ENCODE peak calls at places on chromosomes 1 and 21, in seven cellular contexts. One of them, this sample, is unnamed.
A peak's percentile ranks its signal among the peaks of the same experiment; 100 is the strongest.

GRCh38 chr1:103250441-103250861 is 142.1 kb upstream of the COL11A1 start:
- DNase-seq in posterior vena cava: no peak
- DNase-seq in EL: peak; percentile 89
- DNase-seq in fibroblast of the aortic adventitia: no peak
- DNase-seq in CD8-positive, alpha-beta T cell: no peak
- DNase-seq in AG04450: no peak
- DNase-seq in MCF 10A: no peak
- DNase-seq in this sample: no peak

GRCh38 chr1:81157686-81158085 is 643.0 kb upstream of the ADGRL2 start:
- DNase-seq in EL: no peak
- DNase-seq in CD8-positive, alpha-beta T cell: no peak
- DNase-seq in MCF 10A: peak; percentile 44
- DNase-seq in fibroblast of the aortic adventitia: peak; percentile 56
- DNase-seq in posterior vena cava: no peak
- DNase-seq in AG04450: no peak
- DNase-seq in this sample: no peak

GRCh38 chr1:66532798-66533783 is 862 bp upstream of the SGIP1 start:
- DNase-seq in EL: peak; percentile 90
- DNase-seq in AG04450: peak; percentile 91
- DNase-seq in posterior vena cava: no peak
- DNase-seq in MCF 10A: no peak
- DNase-seq in CD8-positive, alpha-beta T cell: no peak
- DNase-seq in fibroblast of the aortic adventitia: peak; percentile 77
- DNase-seq in this sample: peak; percentile 16

GRCh38 chr1:228405979-228406265 is 713 bp downstream of the TRIM11 start:
- DNase-seq in EL: no peak
- DNase-seq in fibroblast of the aortic adventitia: no peak
- DNase-seq in posterior vena cava: no peak
- DNase-seq in CD8-positive, alpha-beta T cell: no peak
- DNase-seq in AG04450: no peak
- DNase-seq in MCF 10A: peak; percentile 40
- DNase-seq in this sample: no peak

GRCh38 chr1:229874150-229874549 is 192.9 kb upstream of the GALNT2 start:
- DNase-seq in posterior vena cava: no peak
- DNase-seq in fibroblast of the aortic adventitia: no peak
- DNase-seq in CD8-positive, alpha-beta T cell: no peak
- DNase-seq in AG04450: no peak
- DNase-seq in MCF 10A: peak; percentile 22
- DNase-seq in EL: no peak
- DNase-seq in this sample: no peak

GRCh38 chr1:26350701-26351590 is 3.0 kb downstream of the CRYBG2 start:
- DNase-seq in CD8-positive, alpha-beta T cell: no peak
- DNase-seq in fibroblast of the aortic adventitia: no peak
- DNase-seq in AG04450: no peak
- DNase-seq in EL: peak; percentile 84
- DNase-seq in posterior vena cava: no peak
- DNase-seq in MCF 10A: no peak
- DNase-seq in this sample: no peak

GRCh38 chr1:2962946-2963345 is 58.3 kb upstream of the ACTRT2 start:
- DNase-seq in CD8-positive, alpha-beta T cell: no peak
- DNase-seq in posterior vena cava: peak; percentile 72
- DNase-seq in fibroblast of the aortic adventitia: no peak
- DNase-seq in EL: no peak
- DNase-seq in MCF 10A: no peak
- DNase-seq in AG04450: no peak
- DNase-seq in this sample: no peak

GRCh38 chr21:32114434-32115063 is 164.3 kb downstream of the MIS18A start:
- DNase-seq in posterior vena cava: no peak
- DNase-seq in AG04450: no peak
- DNase-seq in MCF 10A: no peak
- DNase-seq in fibroblast of the aortic adventitia: no peak
- DNase-seq in CD8-positive, alpha-beta T cell: no peak
- DNase-seq in EL: no peak
- DNase-seq in this sample: no peak

GRCh38 chr1:64033667-64034215 is 169.7 kb upstream of the UBE2U start:
- DNase-seq in CD8-positive, alpha-beta T cell: no peak
- DNase-seq in AG04450: peak; percentile 45
- DNase-seq in EL: no peak
- DNase-seq in posterior vena cava: no peak
- DNase-seq in fibroblast of the aortic adventitia: peak; percentile 94
- DNase-seq in MCF 10A: no peak
- DNase-seq in this sample: no peak